ENCODE peak calls at places on chromosomes 12 and 14, in seven cellular contexts. T is foreskin keratinocyte; Z is activated naive CD8-positive, alpha-beta T cell treated with anti-CD3 and anti-CD28 coated beads, Interleukin-2, amount 50 U/mL, for 24 hours; Y is stimulated activated CD4-positive, alpha-beta T cell treated with anti-CD3 and anti-CD28 coated beads, Interleukin-4, amount 100 ng/mL, for 24 hours; F is Calu3; M is pons; G is aorta. X is an unnamed sample.

GRCh38 chr12:24361860-24362581 is 412.6 kb upstream of the SOX5 start:
- DNase-seq in T (no peak), Z (no peak), Y (no peak), F (no peak), M (no peak), G (no peak), X (no peak)

GRCh38 chr14:88660056-88660455 is 97.2 kb downstream of the ZC3H14 start:
- DNase-seq in T (no peak), Z (no peak), Y (no peak), F (peak; percentile 50), M (no peak), G (no peak), X (no peak)

GRCh38 chr14:100902295-100902694 is 1.2 kb downstream of the RTL1 start:
- DNase-seq in T (no peak), Z (no peak), Y (no peak), F (no peak), M (no peak), G (peak; percentile 32), X (no peak)

GRCh38 chr12:4591180-4591687 is 29.2 kb downstream of the DYRK4 start:
- DNase-seq in T (no peak), Z (no peak), Y (no peak), F (no peak), M (no peak), G (no peak), X (no peak)

GRCh38 chr12:5013206-5013830 is 30.4 kb upstream of the KCNA5 start:
- DNase-seq in T (no peak), Z (no peak), Y (no peak), F (no peak), M (peak; percentile 85), G (no peak), X (no peak)

GRCh38 chr12:70660620-70661219 is 23.5 kb upstream of the PTPRB start:
- DNase-seq in T (peak; percentile 92), Z (no peak), Y (no peak), F (peak; percentile 76), M (no peak), G (no peak), X (no peak)

GRCh38 chr14:28157887-28158791 is 608.4 kb upstream of the FOXG1 start:
- DNase-seq in T (no peak), Z (no peak), Y (no peak), F (no peak), M (no peak), G (no peak), X (no peak)

GRCh38 chr14:51996148-51996746 is 6.9 kb downstream of the RTRAF start:
- DNase-seq in T (no peak), Z (no peak), Y (peak; percentile 21), F (no peak), M (peak; percentile 68), G (no peak), X (no peak)

GRCh38 chr12:102483466-102483865 is 3.1 kb upstream of the IGF1 start:
- DNase-seq in T (no peak), Z (no peak), Y (peak; percentile 10), F (no peak), M (no peak), G (no peak), X (no peak)

GRCh38 chr14:90739318-90740077 is 76.7 kb downstream of the TTC7B start:
- DNase-seq in T (no peak), Z (no peak), Y (no peak), F (no peak), M (no peak), G (no peak), X (no peak)

GRCh38 chr12:104384141-104384880 is 72.4 kb upstream of the CHST11 start:
- DNase-seq in T (no peak), Z (no peak), Y (no peak), F (no peak), M (no peak), G (no peak), X (no peak)

GRCh38 chr12:91211869-91212268 is 29.3 kb upstream of the DCN start:
- DNase-seq in T (no peak), Z (no peak), Y (no peak), F (no peak), M (no peak), G (no peak), X (no peak)

GRCh38 chr12:87196329-87196728 is 832.9 kb downstream of the C12orf50 start:
- DNase-seq in T (no peak), Z (no peak), Y (no peak), F (no peak), M (peak; percentile 8), G (no peak), X (no peak)